ENCODE peak calls at places on chromosomes 7 and 10, in six cellular contexts. One of them, this sample, is unnamed.

GRCh38 chr10:68261132-68261856 is 29.4 kb upstream of the ATOH7 start:
- DNase-seq in neural crest cell: no peak
- DNase-seq in activated T-cell treated with anti-CD3 and anti-CD28 coated beads, Interleukin-2, amount 50 U/mL, for 1 hour: no peak
- DNase-seq in NCI-H1105: no peak
- DNase-seq in hypothalamus: no peak
- DNase-seq in posterior cingulate gyrus: peak; percentile 74
- DNase-seq in this sample: peak; percentile 40

GRCh38 chr10:94104316-94105060 is 110.8 kb downstream of the PLCE1 start:
- DNase-seq in posterior cingulate gyrus: no peak
- DNase-seq in neural crest cell: no peak
- DNase-seq in activated T-cell treated with anti-CD3 and anti-CD28 coated beads, Interleukin-2, amount 50 U/mL, for 1 hour: no peak
- DNase-seq in hypothalamus: no peak
- DNase-seq in NCI-H1105: no peak
- DNase-seq in this sample: no peak

GRCh38 chr7:123191132-123191531 is 8.6 kb downstream of the SLC13A1 start:
- DNase-seq in activated T-cell treated with anti-CD3 and anti-CD28 coated beads, Interleukin-2, amount 50 U/mL, for 1 hour: no peak
- DNase-seq in hypothalamus: no peak
- DNase-seq in posterior cingulate gyrus: no peak
- DNase-seq in NCI-H1105: no peak
- DNase-seq in neural crest cell: no peak
- DNase-seq in this sample: no peak

GRCh38 chr7:24436131-24436920 is 136.9 kb upstream of the PALS2 start:
- DNase-seq in posterior cingulate gyrus: no peak
- DNase-seq in NCI-H1105: no peak
- DNase-seq in activated T-cell treated with anti-CD3 and anti-CD28 coated beads, Interleukin-2, amount 50 U/mL, for 1 hour: no peak
- DNase-seq in neural crest cell: no peak
- DNase-seq in hypothalamus: no peak
- DNase-seq in this sample: no peak

GRCh38 chr10:97574374-97575100 is 2.0 kb downstream of the ANKRD2 start:
- DNase-seq in hypothalamus: no peak
- DNase-seq in activated T-cell treated with anti-CD3 and anti-CD28 coated beads, Interleukin-2, amount 50 U/mL, for 1 hour: no peak
- DNase-seq in neural crest cell: no peak
- DNase-seq in posterior cingulate gyrus: no peak
- DNase-seq in NCI-H1105: peak; percentile 83
- DNase-seq in this sample: peak; percentile 70

GRCh38 chr7:97272237-97272975 is 154.9 kb downstream of the SDHAF3 start:
- DNase-seq in neural crest cell: no peak
- DNase-seq in posterior cingulate gyrus: no peak
- DNase-seq in hypothalamus: no peak
- DNase-seq in NCI-H1105: no peak
- DNase-seq in activated T-cell treated with anti-CD3 and anti-CD28 coated beads, Interleukin-2, amount 50 U/mL, for 1 hour: no peak
- DNase-seq in this sample: no peak

GRCh38 chr7:22913116-22913515 is 90.5 kb upstream of the TOMM7 start:
- DNase-seq in neural crest cell: no peak
- DNase-seq in posterior cingulate gyrus: no peak
- DNase-seq in hypothalamus: no peak
- DNase-seq in activated T-cell treated with anti-CD3 and anti-CD28 coated beads, Interleukin-2, amount 50 U/mL, for 1 hour: no peak
- DNase-seq in NCI-H1105: no peak
- DNase-seq in this sample: no peak

GRCh38 chr7:114392686-114393085 is 21.9 kb upstream of the FOXP2 start:
- DNase-seq in posterior cingulate gyrus: no peak
- DNase-seq in hypothalamus: no peak
- DNase-seq in activated T-cell treated with anti-CD3 and anti-CD28 coated beads, Interleukin-2, amount 50 U/mL, for 1 hour: no peak
- DNase-seq in neural crest cell: no peak
- DNase-seq in NCI-H1105: no peak
- DNase-seq in this sample: no peak

This sample was measured in left cardiac atrium.